ENCODE peak calls at places on chromosomes 6 and 20, in seven cellular contexts. Y, M, E, U, D, R and J are unnamed samples.
A peak's percentile ranks its signal among the peaks of the same experiment; 100 is the strongest.

GRCh38 chr20:51193066-51193772 is 170.3 kb upstream of the KCNG1 start:
- DNase-seq in E (peak; percentile 29), R (no peak), D (no peak), Y (no peak), M (no peak), U (no peak), J (no peak)

GRCh38 chr20:52242237-52243230 is 51.0 kb upstream of the ZFP64 start:
- DNase-seq in E (peak; percentile 14), Y (no peak), U (no peak), D (no peak), R (no peak), M (peak; percentile 36), J (no peak)

GRCh38 chr6:85323435-85324040 is 126.3 kb upstream of the NT5E start:
- DNase-seq in U (no peak), E (peak; percentile 90), Y (peak; percentile 76), R (peak; percentile 95), M (peak; percentile 91), D (no peak), J (peak; percentile 60)

GRCh38 chr6:164109770-164110140 is 695.2 kb downstream of the QKI start:
- DNase-seq in D (no peak), M (peak; percentile 51), R (peak; percentile 75), U (no peak), Y (no peak), E (peak; percentile 1), J (no peak)

GRCh38 chr6:92122746-92123145 is 1296.6 kb downstream of the EPHA7 start:
- DNase-seq in Y (no peak), M (no peak), E (no peak), U (no peak), R (no peak), D (no peak), J (no peak)

GRCh38 chr20:4261333-4262284 is 246.3 kb upstream of the RNF24 start:
- DNase-seq in M (no peak), Y (no peak), R (no peak), E (peak; percentile 72), U (no peak), D (no peak), J (peak; percentile 34)

GRCh38 chr6:134534708-134535149 is 216.8 kb upstream of the SGK1 start:
- DNase-seq in D (no peak), Y (no peak), M (peak; percentile 54), U (no peak), R (no peak), E (peak; percentile 64), J (no peak)

GRCh38 chr6:35292494-35292893 is 5.1 kb upstream of the DEF6 start:
- DNase-seq in D (no peak), Y (no peak), E (no peak), R (no peak), U (no peak), M (no peak), J (no peak)

GRCh38 chr6:125781307-125781868 is 9.4 kb upstream of the NCOA7 start:
- DNase-seq in U (no peak), M (no peak), Y (no peak), R (no peak), E (peak; percentile 64), D (no peak), J (no peak)

GRCh38 chr20:48758206-48758820 is 69.5 kb downstream of the PREX1 start:
- DNase-seq in E (peak; percentile 58), M (no peak), U (no peak), Y (no peak), R (no peak), D (no peak), J (no peak)

GRCh38 chr6:12485226-12485764 is 195.1 kb downstream of the EDN1 start:
- DNase-seq in U (no peak), R (no peak), M (no peak), Y (no peak), D (no peak), E (peak; percentile 38), J (no peak)

GRCh38 chr6:132132911-132133639 is 181.9 kb upstream of the CCN2 start:
- DNase-seq in U (no peak), D (no peak), R (no peak), M (peak; percentile 51), Y (no peak), E (peak; percentile 71), J (no peak)

GRCh38 chr6:30829639-30830250 is 54.6 kb upstream of the DDR1 start:
- DNase-seq in E (no peak), Y (no peak), D (no peak), U (no peak), M (no peak), R (peak; percentile 88), J (no peak)

GRCh38 chr6:30828027-30828962 is 56.0 kb upstream of the DDR1 start:
- DNase-seq in U (peak; percentile 85), M (peak; percentile 95), E (peak; percentile 94), R (peak; percentile 94), Y (no peak), D (peak; percentile 88), J (peak; percentile 76)

GRCh38 chr6:30826961-30827342 is 57.4 kb upstream of the DDR1 start:
- DNase-seq in Y (no peak), U (peak; percentile 77), E (no peak), M (no peak), D (no peak), R (peak; percentile 65), J (no peak)

GRCh38 chr6:30830438-30830837 is 53.9 kb upstream of the DDR1 start:
- DNase-seq in R (no peak), E (no peak), D (no peak), U (peak; percentile 19), M (no peak), Y (no peak), J (no peak)

DNA sequence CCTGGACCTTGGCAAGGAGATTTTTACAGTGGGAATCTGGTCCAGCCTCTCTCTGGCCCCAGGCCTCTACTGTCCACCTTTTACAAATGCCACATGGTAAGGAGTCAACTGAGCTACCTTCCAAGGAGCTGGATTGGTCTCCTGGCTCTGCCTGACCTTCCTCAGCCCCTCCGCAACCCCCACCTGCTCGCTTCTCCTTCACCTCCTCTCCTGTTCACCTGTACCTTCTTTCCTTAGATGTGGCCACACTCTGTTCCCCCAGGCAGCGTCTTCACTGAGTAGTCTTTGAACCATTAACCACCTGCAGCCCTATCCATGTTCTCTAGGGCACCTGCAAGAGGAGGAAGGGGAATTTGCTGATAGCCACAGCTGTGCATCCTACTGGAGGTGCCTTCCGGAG is 55.3 kb upstream of the DDR1 start:
- DNase-seq in R (no peak), M (no peak), D (no peak), E (no peak), Y (no peak), U (no peak), J (no peak)
- H3K4me3 ChIP-seq in R (no peak overlapping the region), M (no peak overlapping the region), D (peak overlapping the region; percentile 20), E (no peak overlapping the region), Y (no peak overlapping the region), U (no peak overlapping the region), J (no peak overlapping the region)

GRCh38 chr6:50471041-50471440 is 242.3 kb upstream of the TFAP2D start:
- DNase-seq in M (no peak), D (no peak), R (no peak), E (no peak), Y (no peak), U (no peak), J (no peak)
- H3K4me3 ChIP-seq in M (no peak overlapping the region), D (no peak overlapping the region), R (no peak overlapping the region), E (no peak overlapping the region), Y (no peak overlapping the region), U (no peak overlapping the region), J (no peak overlapping the region)

GRCh38 chr6:44300424-44300823 is 12.7 kb downstream of the AARS2 start:
- DNase-seq in M (no peak), R (no peak), Y (no peak), U (no peak), D (no peak), E (no peak), J (no peak)

GRCh38 chr6:44301106-44301505 is 12.0 kb downstream of the AARS2 start:
- DNase-seq in U (no peak), R (no peak), E (no peak), D (no peak), Y (no peak), M (no peak), J (no peak)

GRCh38 chr6:44297063-44298038 is 15.8 kb downstream of the AARS2 start:
- DNase-seq in U (no peak), E (peak; percentile 73), Y (no peak), R (peak; percentile 85), M (peak; percentile 30), D (no peak), J (no peak)

GRCh38 chr6:44298864-44299263 is 14.3 kb downstream of the AARS2 start:
- DNase-seq in U (no peak), R (no peak), M (no peak), D (no peak), E (no peak), Y (no peak), J (no peak)

DNA sequence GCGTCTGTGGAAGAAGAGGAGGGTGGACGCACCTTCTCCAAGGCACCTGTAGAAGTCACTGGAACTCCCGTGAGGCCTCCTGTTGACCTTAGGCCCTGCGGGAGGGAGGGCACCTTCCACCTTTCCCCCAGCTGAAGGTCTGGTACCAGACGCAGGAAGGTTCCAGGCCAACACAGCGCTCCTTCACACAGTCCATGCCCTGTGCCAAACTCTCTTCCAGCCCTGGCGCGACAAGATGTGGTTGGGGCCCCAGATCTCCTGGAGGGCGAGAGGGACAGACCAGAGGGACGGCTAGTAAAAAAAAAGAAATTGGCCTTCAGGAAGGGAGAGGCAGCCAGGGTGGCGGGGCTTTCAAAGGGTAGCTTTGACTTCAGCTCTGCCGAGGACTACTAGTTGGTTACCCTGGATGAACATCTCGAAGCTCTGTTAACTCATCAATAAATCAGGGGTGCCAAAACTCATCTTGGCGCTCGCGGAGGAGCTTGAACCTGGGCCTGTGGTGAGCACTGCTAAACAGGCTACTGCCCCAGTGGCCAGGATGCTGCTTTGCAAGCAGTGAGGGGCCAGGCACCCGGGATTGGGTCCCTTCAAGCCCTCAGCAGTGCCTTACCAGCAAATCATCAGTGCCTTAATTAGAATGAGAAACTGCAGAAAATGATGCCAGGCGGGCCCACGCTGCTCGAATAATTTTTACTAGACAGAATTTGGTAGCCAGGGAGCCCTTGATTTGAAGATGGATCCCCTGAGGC is 14.9 kb downstream of the AARS2 start:
- DNase-seq in M (no peak), R (peak; percentile 66), U (no peak), D (no peak), Y (no peak), E (peak; percentile 20), J (no peak)
- H3K4me3 ChIP-seq in M (no peak overlapping the region), R (peak overlapping the region; percentile 81), U (no peak overlapping the region), D (no peak overlapping the region), Y (no peak overlapping the region), E (peak overlapping the region; percentile 33), J (no peak overlapping the region)

DNA sequence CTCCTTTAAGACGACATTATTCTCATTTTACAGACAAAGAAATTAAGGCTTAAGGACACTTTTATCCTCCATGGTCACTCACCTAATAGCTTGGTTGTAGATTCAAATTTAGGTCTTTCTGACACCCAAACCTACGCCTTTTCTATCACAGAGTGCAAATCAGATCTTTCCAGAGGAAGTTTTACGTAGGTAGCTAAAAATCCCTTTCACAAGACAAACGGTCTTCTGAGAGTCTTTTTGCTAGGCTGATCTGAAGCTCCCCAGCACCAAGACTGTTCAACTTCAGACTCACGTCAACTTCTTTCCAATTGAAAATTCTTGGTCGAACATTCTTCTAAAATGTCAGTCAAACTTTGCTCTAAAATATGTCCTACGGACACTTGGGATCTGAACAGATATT is 46.5 kb downstream of the BLOC1S5 start:
- DNase-seq in D (no peak), U (no peak), R (no peak), M (no peak), E (no peak), Y (no peak), J (no peak)
- H3K4me3 ChIP-seq in D (no peak overlapping the region), U (no peak overlapping the region), R (no peak overlapping the region), M (no peak overlapping the region), E (peak overlapping the region; percentile 26), Y (no peak overlapping the region), J (no peak overlapping the region)